ENCODE peak calls at places on chromosomes 12 and 14, in eight cellular contexts. One of them, this sample, is unnamed.

GRCh38 chr12:39178837-39179236 is 264.1 kb downstream of the KIF21A start:
- DNase-seq in cardiac fibroblast: no peak
- DNase-seq in endodermal cell: no peak
- DNase-seq in PC-9: no peak
- DNase-seq in heart left ventricle: no peak
- DNase-seq in astrocyte of the spinal cord: no peak
- DNase-seq in GM13977: no peak
- DNase-seq in HFF-Myc: no peak
- DNase-seq in this sample: no peak

GRCh38 chr12:6052206-6052939 is 72.1 kb downstream of the VWF start:
- DNase-seq in HFF-Myc: no peak
- DNase-seq in astrocyte of the spinal cord: no peak
- DNase-seq in PC-9: no peak
- DNase-seq in cardiac fibroblast: peak
- DNase-seq in heart left ventricle: peak
- DNase-seq in GM13977: no peak
- DNase-seq in endodermal cell: no peak
- DNase-seq in this sample: no peak

GRCh38 chr14:59098377-59098776 is 90.1 kb upstream of the DAAM1 start:
- DNase-seq in endodermal cell: no peak
- DNase-seq in GM13977: no peak
- DNase-seq in heart left ventricle: no peak
- DNase-seq in astrocyte of the spinal cord: peak
- DNase-seq in cardiac fibroblast: peak
- DNase-seq in HFF-Myc: no peak
- DNase-seq in PC-9: peak
- DNase-seq in this sample: peak

GRCh38 chr14:74756326-74756725 is 6.8 kb upstream of the YLPM1 start:
- DNase-seq in endodermal cell: peak
- DNase-seq in GM13977: no peak
- DNase-seq in astrocyte of the spinal cord: no peak
- DNase-seq in PC-9: no peak
- DNase-seq in heart left ventricle: no peak
- DNase-seq in HFF-Myc: no peak
- DNase-seq in cardiac fibroblast: no peak
- DNase-seq in this sample: no peak

GRCh38 chr14:106459971-106460730 is 933.8 kb downstream of the TMEM121 start:
- DNase-seq in GM13977: no peak
- DNase-seq in astrocyte of the spinal cord: no peak
- DNase-seq in PC-9: no peak
- DNase-seq in cardiac fibroblast: no peak
- DNase-seq in endodermal cell: peak
- DNase-seq in HFF-Myc: no peak
- DNase-seq in heart left ventricle: no peak
- DNase-seq in this sample: no peak

GRCh38 chr12:7751394-7751793 is 4.2 kb upstream of the CLEC4C start:
- DNase-seq in GM13977: no peak
- DNase-seq in HFF-Myc: no peak
- DNase-seq in PC-9: no peak
- DNase-seq in cardiac fibroblast: no peak
- DNase-seq in endodermal cell: no peak
- DNase-seq in heart left ventricle: no peak
- DNase-seq in astrocyte of the spinal cord: no peak
- DNase-seq in this sample: no peak

GRCh38 chr14:92897922-92898599 is 24.9 kb upstream of the CHGA start:
- DNase-seq in heart left ventricle: no peak
- DNase-seq in endodermal cell: no peak
- DNase-seq in HFF-Myc: no peak
- DNase-seq in GM13977: no peak
- DNase-seq in astrocyte of the spinal cord: no peak
- DNase-seq in PC-9: no peak
- DNase-seq in cardiac fibroblast: no peak
- DNase-seq in this sample: no peak

GRCh38 chr14:60195179-60195810 is 30.1 kb upstream of the DHRS7 start:
- DNase-seq in cardiac fibroblast: peak
- DNase-seq in endodermal cell: no peak
- DNase-seq in GM13977: peak
- DNase-seq in astrocyte of the spinal cord: no peak
- DNase-seq in PC-9: no peak
- DNase-seq in HFF-Myc: no peak
- DNase-seq in heart left ventricle: no peak
- DNase-seq in this sample: no peak

GRCh38 chr12:16324300-16324699 is 23.1 kb upstream of the MGST1 start:
- DNase-seq in HFF-Myc: no peak
- DNase-seq in astrocyte of the spinal cord: no peak
- DNase-seq in cardiac fibroblast: no peak
- DNase-seq in PC-9: no peak
- DNase-seq in GM13977: no peak
- DNase-seq in endodermal cell: no peak
- DNase-seq in heart left ventricle: no peak
- DNase-seq in this sample: no peak

GRCh38 chr12:101018540-101018939 is 191.5 kb downstream of the SLC5A8 start:
- DNase-seq in cardiac fibroblast: peak
- DNase-seq in heart left ventricle: no peak
- DNase-seq in HFF-Myc: peak
- DNase-seq in GM13977: no peak
- DNase-seq in PC-9: peak
- DNase-seq in endodermal cell: peak
- DNase-seq in astrocyte of the spinal cord: peak
- DNase-seq in this sample: peak

GRCh38 chr12:46916796-46917419 is 91.1 kb upstream of the SLC38A4 start:
- DNase-seq in GM13977: no peak
- DNase-seq in cardiac fibroblast: peak
- DNase-seq in endodermal cell: no peak
- DNase-seq in PC-9: no peak
- DNase-seq in heart left ventricle: no peak
- DNase-seq in astrocyte of the spinal cord: peak
- DNase-seq in HFF-Myc: no peak
- DNase-seq in this sample: no peak

GRCh38 chr12:64583395-64584172 is 26.7 kb upstream of the RASSF3 start:
- DNase-seq in GM13977: no peak
- DNase-seq in astrocyte of the spinal cord: no peak
- DNase-seq in cardiac fibroblast: peak
- DNase-seq in HFF-Myc: peak
- DNase-seq in endodermal cell: no peak
- DNase-seq in PC-9: no peak
- DNase-seq in heart left ventricle: no peak
- DNase-seq in this sample: no peak

GRCh38 chr14:69700609-69701008 is 66.3 kb upstream of the SRSF5 start:
- DNase-seq in PC-9: no peak
- DNase-seq in GM13977: no peak
- DNase-seq in endodermal cell: no peak
- DNase-seq in astrocyte of the spinal cord: no peak
- DNase-seq in HFF-Myc: no peak
- DNase-seq in heart left ventricle: no peak
- DNase-seq in cardiac fibroblast: no peak
- DNase-seq in this sample: no peak

GRCh38 chr14:92625213-92625612 is 111.6 kb downstream of the RIN3 start:
- DNase-seq in GM13977: no peak
- DNase-seq in PC-9: peak
- DNase-seq in endodermal cell: no peak
- DNase-seq in heart left ventricle: no peak
- DNase-seq in astrocyte of the spinal cord: peak
- DNase-seq in HFF-Myc: peak
- DNase-seq in cardiac fibroblast: peak
- DNase-seq in this sample: peak

GRCh38 chr14:77760381-77761204 is at the start of gene SNW1:
- DNase-seq in cardiac fibroblast: peak
- DNase-seq in HFF-Myc: peak
- DNase-seq in PC-9: peak
- DNase-seq in endodermal cell: peak
- DNase-seq in astrocyte of the spinal cord: peak
- DNase-seq in GM13977: peak
- DNase-seq in heart left ventricle: peak
- DNase-seq in this sample: peak

GRCh38 chr12:59632408-59632807 is 36.6 kb downstream of the SLC16A7 start:
- DNase-seq in HFF-Myc: no peak
- DNase-seq in GM13977: no peak
- DNase-seq in cardiac fibroblast: peak
- DNase-seq in astrocyte of the spinal cord: no peak
- DNase-seq in endodermal cell: no peak
- DNase-seq in heart left ventricle: peak
- DNase-seq in PC-9: no peak
- DNase-seq in this sample: no peak

GRCh38 chr14:95875831-95876768 is 532 bp upstream of the TUNAR start:
- DNase-seq in PC-9: no peak
- DNase-seq in GM13977: peak
- DNase-seq in HFF-Myc: no peak
- DNase-seq in heart left ventricle: no peak
- DNase-seq in cardiac fibroblast: no peak
- DNase-seq in astrocyte of the spinal cord: no peak
- DNase-seq in endodermal cell: peak
- DNase-seq in this sample: no peak

GRCh38 chr12:45743247-45743646 is 13.7 kb downstream of the ARID2 start:
- DNase-seq in GM13977: no peak
- DNase-seq in cardiac fibroblast: no peak
- DNase-seq in astrocyte of the spinal cord: no peak
- DNase-seq in HFF-Myc: no peak
- DNase-seq in PC-9: no peak
- DNase-seq in heart left ventricle: no peak
- DNase-seq in endodermal cell: no peak
- DNase-seq in this sample: no peak

GRCh38 chr12:102107970-102108369 is 11.9 kb downstream of the NUP37 start:
- DNase-seq in cardiac fibroblast: no peak
- DNase-seq in HFF-Myc: no peak
- DNase-seq in astrocyte of the spinal cord: no peak
- DNase-seq in heart left ventricle: no peak
- DNase-seq in endodermal cell: no peak
- DNase-seq in GM13977: no peak
- DNase-seq in PC-9: no peak
- DNase-seq in this sample: no peak

GRCh38 chr12:97038859-97039258 is 131.8 kb downstream of the NEDD1 start:
- DNase-seq in HFF-Myc: no peak
- DNase-seq in endodermal cell: no peak
- DNase-seq in PC-9: no peak
- DNase-seq in cardiac fibroblast: no peak
- DNase-seq in heart left ventricle: no peak
- DNase-seq in GM13977: no peak
- DNase-seq in astrocyte of the spinal cord: peak
- DNase-seq in this sample: no peak

GRCh38 chr12:132560421-132560830 is 50.0 kb downstream of the LRCOL1 start:
- DNase-seq in PC-9: no peak
- DNase-seq in heart left ventricle: no peak
- DNase-seq in astrocyte of the spinal cord: no peak
- DNase-seq in cardiac fibroblast: no peak
- DNase-seq in HFF-Myc: no peak
- DNase-seq in GM13977: peak
- DNase-seq in endodermal cell: peak
- DNase-seq in this sample: peak

DNA sequence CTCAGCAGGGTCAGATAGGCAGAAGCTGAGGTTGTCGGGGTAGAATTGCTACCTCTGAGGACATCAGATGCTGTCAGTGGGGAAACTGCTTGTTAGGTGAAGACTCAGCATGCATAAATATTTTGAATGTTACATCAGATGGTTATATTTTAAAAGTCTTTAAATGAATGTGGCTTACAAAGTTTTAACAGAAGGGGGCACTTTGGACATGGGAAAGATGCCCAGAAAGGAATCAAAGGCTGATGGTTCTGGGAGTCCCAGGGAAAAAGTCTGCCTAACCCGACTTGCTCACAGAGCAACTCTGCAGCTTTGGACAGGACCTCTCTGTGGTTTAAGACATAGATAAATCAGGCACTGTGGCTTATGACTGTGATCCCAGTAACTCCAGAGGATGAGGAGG is 474.8 kb downstream of the ATP23 start:
- DNase-seq in HFF-Myc: peak
- DNase-seq in cardiac fibroblast: peak
- DNase-seq in GM13977: no peak
- DNase-seq in heart left ventricle: no peak
- DNase-seq in PC-9: peak
- DNase-seq in astrocyte of the spinal cord: peak
- DNase-seq in endodermal cell: no peak
- DNase-seq in this sample: peak
- TF ChIP-seq CTCF in HFF-Myc: peak
- TF ChIP-seq CTCF in cardiac fibroblast: peak
- TF ChIP-seq CTCF in GM13977: peak
- TF ChIP-seq CTCF in heart left ventricle: no peak
- TF ChIP-seq CTCF in PC-9: peak
- TF ChIP-seq CTCF in astrocyte of the spinal cord: peak
- TF ChIP-seq CTCF in endodermal cell: peak
- TF ChIP-seq CTCF in this sample: peak

GRCh38 chr12:50111417-50111692 is 681 bp upstream of the COX14 start:
- DNase-seq in GM13977: no peak
- DNase-seq in PC-9: no peak
- DNase-seq in astrocyte of the spinal cord: no peak
- DNase-seq in heart left ventricle: no peak
- DNase-seq in HFF-Myc: no peak
- DNase-seq in cardiac fibroblast: no peak
- DNase-seq in endodermal cell: no peak
- DNase-seq in this sample: no peak

GRCh38 chr12:50110762-50111416 is 1.1 kb upstream of the COX14 start:
- DNase-seq in astrocyte of the spinal cord: no peak
- DNase-seq in endodermal cell: peak
- DNase-seq in PC-9: peak
- DNase-seq in heart left ventricle: peak
- DNase-seq in cardiac fibroblast: peak
- DNase-seq in HFF-Myc: no peak
- DNase-seq in GM13977: no peak
- DNase-seq in this sample: peak

GRCh38 chr12:50112456-50113218 is 601 bp downstream of the COX14 start:
- DNase-seq in endodermal cell: no peak
- DNase-seq in astrocyte of the spinal cord: no peak
- DNase-seq in GM13977: no peak
- DNase-seq in heart left ventricle: no peak
- DNase-seq in HFF-Myc: peak
- DNase-seq in cardiac fibroblast: no peak
- DNase-seq in PC-9: peak
- DNase-seq in this sample: no peak

GRCh38 chr12:50110127-50110761 is 1.8 kb upstream of the COX14 start:
- DNase-seq in cardiac fibroblast: peak
- DNase-seq in HFF-Myc: peak
- DNase-seq in GM13977: peak
- DNase-seq in endodermal cell: no peak
- DNase-seq in PC-9: peak
- DNase-seq in heart left ventricle: peak
- DNase-seq in astrocyte of the spinal cord: no peak
- DNase-seq in this sample: no peak

GRCh38 chr12:50111693-50112455 is at the start of gene COX14:
- DNase-seq in heart left ventricle: peak
- DNase-seq in PC-9: peak
- DNase-seq in astrocyte of the spinal cord: peak
- DNase-seq in GM13977: peak
- DNase-seq in endodermal cell: peak
- DNase-seq in HFF-Myc: peak
- DNase-seq in cardiac fibroblast: peak
- DNase-seq in this sample: peak
- TF ChIP-seq CTCF in heart left ventricle: peak
- TF ChIP-seq CTCF in PC-9: peak
- TF ChIP-seq CTCF in astrocyte of the spinal cord: peak
- TF ChIP-seq CTCF in GM13977: peak
- TF ChIP-seq CTCF in endodermal cell: peak
- TF ChIP-seq CTCF in HFF-Myc: peak
- TF ChIP-seq CTCF in cardiac fibroblast: peak
- TF ChIP-seq CTCF in this sample: peak

GRCh38 chr14:97442363-97442762 is 645.2 kb downstream of the VRK1 start:
- DNase-seq in heart left ventricle: no peak
- DNase-seq in GM13977: no peak
- DNase-seq in endodermal cell: no peak
- DNase-seq in cardiac fibroblast: no peak
- DNase-seq in HFF-Myc: no peak
- DNase-seq in PC-9: no peak
- DNase-seq in astrocyte of the spinal cord: no peak
- DNase-seq in this sample: no peak
- TF ChIP-seq CTCF in heart left ventricle: no peak
- TF ChIP-seq CTCF in GM13977: no peak
- TF ChIP-seq CTCF in endodermal cell: no peak
- TF ChIP-seq CTCF in cardiac fibroblast: no peak
- TF ChIP-seq CTCF in HFF-Myc: no peak
- TF ChIP-seq CTCF in PC-9: no peak
- TF ChIP-seq CTCF in astrocyte of the spinal cord: no peak
- TF ChIP-seq CTCF in this sample: no peak

GRCh38 chr12:66744956-66745383 is 66.1 kb upstream of the GRIP1 start:
- DNase-seq in heart left ventricle: no peak
- DNase-seq in astrocyte of the spinal cord: no peak
- DNase-seq in cardiac fibroblast: no peak
- DNase-seq in HFF-Myc: no peak
- DNase-seq in PC-9: no peak
- DNase-seq in GM13977: no peak
- DNase-seq in endodermal cell: no peak
- DNase-seq in this sample: no peak
- TF ChIP-seq CTCF in heart left ventricle: no peak
- TF ChIP-seq CTCF in astrocyte of the spinal cord: no peak
- TF ChIP-seq CTCF in cardiac fibroblast: no peak
- TF ChIP-seq CTCF in HFF-Myc: no peak
- TF ChIP-seq CTCF in PC-9: no peak
- TF ChIP-seq CTCF in GM13977: no peak
- TF ChIP-seq CTCF in endodermal cell: peak
- TF ChIP-seq CTCF in this sample: peak